ENCODE peak calls at places on chromosomes 16 and 17, in seven cellular contexts. B, V, Y, C, T, Q and E are unnamed samples.

GRCh38 chr16:4477966-4478365 is 1.8 kb downstream of the HMOX2 start:
- DNase-seq in B (no peak), V (no peak), Y (no peak), C (no peak), T (no peak), Q (no peak), E (peak)

GRCh38 chr17:70629902-70630301 is 460.6 kb downstream of the KCNJ2 start:
- DNase-seq in B (peak), V (no peak), Y (peak), C (peak), T (no peak), Q (no peak), E (no peak)

GRCh38 chr17:1958134-1958881 is 66.8 kb downstream of the RTN4RL1 start:
- DNase-seq in B (no peak), V (no peak), Y (peak), C (no peak), T (no peak), Q (no peak), E (no peak)

GRCh38 chr16:30558789-30559377 is 709 bp upstream of the ZNF764 start:
- DNase-seq in B (no peak), V (no peak), Y (no peak), C (no peak), T (no peak), Q (no peak), E (no peak)

GRCh38 chr16:57988929-57989328 is 11.5 kb downstream of the ZNF319 start:
- DNase-seq in B (no peak), V (no peak), Y (no peak), C (no peak), T (no peak), Q (no peak), E (no peak)

GRCh38 chr16:23356941-23357340 is 54.8 kb downstream of the SCNN1B start:
- DNase-seq in B (no peak), V (no peak), Y (no peak), C (no peak), T (peak), Q (no peak), E (no peak)

GRCh38 chr16:12082207-12082606 is 105.7 kb downstream of the SNX29 start:
- DNase-seq in B (no peak), V (no peak), Y (no peak), C (no peak), T (no peak), Q (no peak), E (no peak)

GRCh38 chr17:81952792-81953228 is 5.8 kb upstream of the MYADML2 start:
- DNase-seq in B (no peak), V (no peak), Y (no peak), C (no peak), T (no peak), Q (no peak), E (no peak)

GRCh38 chr17:6413073-6413472 is 21.8 kb downstream of the AIPL1 start:
- DNase-seq in B (no peak), V (peak), Y (peak), C (peak), T (no peak), Q (no peak), E (peak)

GRCh38 chr17:1109606-1110523 is 69.9 kb downstream of the ABR start:
- DNase-seq in B (no peak), V (peak), Y (no peak), C (no peak), T (peak), Q (no peak), E (peak)

GRCh38 chr17:83076930-83077329 is 2.5 kb upstream of the METRNL start:
- DNase-seq in B (no peak), V (no peak), Y (no peak), C (peak), T (no peak), Q (no peak), E (no peak)

GRCh38 chr16:5634781-5635180 is 537.2 kb upstream of the EEF2KMT start:
- DNase-seq in B (no peak), V (no peak), Y (no peak), C (no peak), T (no peak), Q (no peak), E (no peak)

GRCh38 chr16:78230832-78231231 is 131.4 kb downstream of the WWOX start:
- DNase-seq in B (no peak), V (peak), Y (no peak), C (no peak), T (no peak), Q (no peak), E (no peak)

GRCh38 chr17:47989159-47989558 is 18.2 kb downstream of the CDK5RAP3 start:
- DNase-seq in B (no peak), V (no peak), Y (no peak), C (no peak), T (no peak), Q (no peak), E (no peak)

GRCh38 chr17:32302860-32303649 is 37.4 kb downstream of the RHBDL3 start:
- DNase-seq in B (no peak), V (no peak), Y (no peak), C (no peak), T (no peak), Q (peak), E (peak)

GRCh38 chr17:82819015-82819414 is 20.8 kb downstream of the ZNF750 start:
- DNase-seq in B (no peak), V (no peak), Y (no peak), C (no peak), T (no peak), Q (no peak), E (no peak)

GRCh38 chr17:21362331-21362931 is 13.7 kb upstream of the KCNJ12 start:
- DNase-seq in B (no peak), V (no peak), Y (no peak), C (no peak), T (no peak), Q (no peak), E (no peak)

GRCh38 chr16:83305092-83305491 is 502.7 kb upstream of the HSBP1 start:
- DNase-seq in B (no peak), V (no peak), Y (no peak), C (no peak), T (no peak), Q (no peak), E (no peak)

GRCh38 chr17:63647936-63648335 is 25.7 kb downstream of the MAP3K3 start:
- DNase-seq in B (no peak), V (no peak), Y (no peak), C (no peak), T (no peak), Q (no peak), E (no peak)

GRCh38 chr16:85338638-85338982 is 226.3 kb upstream of the CIBAR2 start:
- DNase-seq in B (no peak), V (no peak), Y (no peak), C (no peak), T (no peak), Q (no peak), E (no peak)